ENCODE peak calls at places on chromosome 14, in five cellular contexts. One of them, this sample, is unnamed.

GRCh38 chr14:50666772-50667490 is 1.2 kb downstream of the SAV1 start:
- DNase-seq in breast epithelium: no peak
- DNase-seq in sigmoid colon: peak
- DNase-seq in GM23338: peak
- DNase-seq in IMR-90: peak
- DNase-seq in this sample: no peak

GRCh38 chr14:99534863-99535262 is 53.7 kb downstream of the CCNK start:
- DNase-seq in breast epithelium: no peak
- DNase-seq in IMR-90: no peak
- DNase-seq in GM23338: no peak
- DNase-seq in sigmoid colon: peak
- DNase-seq in this sample: no peak

GRCh38 chr14:92352158-92352985 is 29.4 kb downstream of the SLC24A4 start:
- DNase-seq in IMR-90: no peak
- DNase-seq in GM23338: peak
- DNase-seq in breast epithelium: no peak
- DNase-seq in sigmoid colon: no peak
- DNase-seq in this sample: no peak

GRCh38 chr14:58777541-58777979 is 139.8 kb downstream of the DACT1 start:
- DNase-seq in sigmoid colon: no peak
- DNase-seq in IMR-90: peak
- DNase-seq in GM23338: no peak
- DNase-seq in breast epithelium: no peak
- DNase-seq in this sample: no peak

GRCh38 chr14:32345311-32345771 is 16.2 kb downstream of the AKAP6 start:
- DNase-seq in IMR-90: peak
- DNase-seq in breast epithelium: no peak
- DNase-seq in GM23338: no peak
- DNase-seq in sigmoid colon: no peak
- DNase-seq in this sample: no peak

GRCh38 chr14:52351191-52351560 is 37.1 kb downstream of the PTGER2 start:
- DNase-seq in GM23338: no peak
- DNase-seq in IMR-90: peak
- DNase-seq in sigmoid colon: no peak
- DNase-seq in breast epithelium: no peak
- DNase-seq in this sample: no peak

GRCh38 chr14:29926228-29926627 is 1.4 kb downstream of the PRKD1 start:
- DNase-seq in GM23338: peak
- DNase-seq in IMR-90: no peak
- DNase-seq in sigmoid colon: no peak
- DNase-seq in breast epithelium: no peak
- DNase-seq in this sample: no peak

GRCh38 chr14:23404331-23404900 is 3.7 kb downstream of the MYH6 start:
- DNase-seq in GM23338: no peak
- DNase-seq in IMR-90: no peak
- DNase-seq in sigmoid colon: no peak
- DNase-seq in breast epithelium: no peak
- DNase-seq in this sample: no peak

GRCh38 chr14:33691907-33692306 is 259.0 kb downstream of the EGLN3 start:
- DNase-seq in GM23338: no peak
- DNase-seq in IMR-90: no peak
- DNase-seq in breast epithelium: no peak
- DNase-seq in sigmoid colon: no peak
- DNase-seq in this sample: no peak
- H3K27ac ChIP-seq in GM23338: no peak
- H3K27ac ChIP-seq in IMR-90: no peak
- H3K27ac ChIP-seq in breast epithelium: no peak
- H3K27ac ChIP-seq in sigmoid colon: no peak
- H3K27ac ChIP-seq in this sample: no peak

DNA sequence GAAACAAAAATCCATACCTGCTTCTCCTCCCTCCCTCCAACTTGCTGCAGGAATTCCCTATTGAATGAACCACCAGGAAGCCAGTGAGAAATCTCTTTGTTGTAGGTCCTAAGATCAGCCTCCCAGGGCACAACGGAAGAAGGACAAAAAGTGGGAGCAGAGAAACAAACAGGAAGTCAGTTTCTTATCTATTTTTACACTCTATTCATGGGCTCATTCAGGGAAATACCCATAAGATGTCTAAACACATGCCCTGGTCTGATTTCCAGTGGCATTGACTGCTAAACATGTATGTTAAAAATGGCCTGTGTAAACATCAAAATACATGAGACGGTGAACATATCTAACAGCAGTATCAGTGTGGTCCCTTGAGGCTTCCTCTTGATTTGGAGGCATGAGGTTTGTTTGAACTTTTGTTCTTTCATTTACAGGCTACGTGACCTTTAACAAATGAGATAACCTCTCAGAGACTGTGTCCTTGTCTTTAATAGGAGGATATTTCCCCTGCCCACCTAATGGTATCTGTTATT is 18.8 kb downstream of the GPR65 start:
- DNase-seq in IMR-90: no peak
- DNase-seq in GM23338: peak
- DNase-seq in breast epithelium: no peak
- DNase-seq in sigmoid colon: no peak
- DNase-seq in this sample: no peak
- H3K27ac ChIP-seq in IMR-90: no peak
- H3K27ac ChIP-seq in GM23338: no peak
- H3K27ac ChIP-seq in breast epithelium: no peak
- H3K27ac ChIP-seq in sigmoid colon: no peak
- H3K27ac ChIP-seq in this sample: no peak

GRCh38 chr14:74942608-74943007 is 12.8 kb downstream of the PGF start:
- DNase-seq in breast epithelium: no peak
- DNase-seq in IMR-90: no peak
- DNase-seq in sigmoid colon: no peak
- DNase-seq in GM23338: no peak
- DNase-seq in this sample: no peak

GRCh38 chr14:74941676-74942097 is 13.7 kb downstream of the PGF start:
- DNase-seq in IMR-90: peak
- DNase-seq in GM23338: no peak
- DNase-seq in breast epithelium: no peak
- DNase-seq in sigmoid colon: peak
- DNase-seq in this sample: peak

GRCh38 chr14:74942164-74942563 is 13.2 kb downstream of the PGF start:
- DNase-seq in breast epithelium: no peak
- DNase-seq in sigmoid colon: no peak
- DNase-seq in GM23338: no peak
- DNase-seq in IMR-90: no peak
- DNase-seq in this sample: no peak

GRCh38 chr14:74938873-74939495 is 15.9 kb upstream of the RPS6KL1 start:
- DNase-seq in GM23338: no peak
- DNase-seq in sigmoid colon: no peak
- DNase-seq in IMR-90: no peak
- DNase-seq in breast epithelium: no peak
- DNase-seq in this sample: no peak

DNA sequence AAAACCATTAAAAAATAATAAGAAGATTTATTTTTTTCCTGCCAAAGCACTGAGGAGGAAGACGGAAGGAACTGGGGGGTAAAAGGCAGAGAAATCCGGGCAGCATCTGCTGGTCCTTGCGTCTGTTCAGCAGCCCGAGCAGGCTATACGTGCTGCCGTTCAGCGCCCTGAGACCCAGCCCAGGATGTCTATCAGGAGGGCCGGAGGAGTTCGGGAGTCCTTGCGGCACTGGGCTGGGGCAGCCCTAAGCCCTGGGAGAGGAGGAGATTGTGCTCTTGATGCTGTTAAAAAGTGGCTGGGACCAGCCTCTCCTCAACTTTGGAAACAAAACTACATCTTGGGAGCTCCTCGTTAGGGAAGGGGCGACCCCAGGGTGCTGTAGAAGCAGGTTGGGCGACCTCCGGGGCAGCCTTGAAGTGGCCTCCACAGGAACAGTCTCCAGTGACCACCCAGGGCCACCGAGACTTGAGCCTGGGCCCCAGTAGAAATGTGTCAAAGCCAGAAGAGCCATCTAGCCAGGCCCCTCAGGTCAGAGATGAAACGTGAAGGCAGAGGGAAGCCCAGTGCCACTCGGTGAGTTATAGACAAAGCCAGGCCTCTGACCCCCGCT is 14.3 kb downstream of the PGF start:
- DNase-seq in GM23338: no peak
- DNase-seq in breast epithelium: no peak
- DNase-seq in sigmoid colon: no peak
- DNase-seq in IMR-90: no peak
- DNase-seq in this sample: no peak
- H3K27ac ChIP-seq in GM23338: no peak
- H3K27ac ChIP-seq in breast epithelium: peak
- H3K27ac ChIP-seq in sigmoid colon: peak
- H3K27ac ChIP-seq in IMR-90: no peak
- H3K27ac ChIP-seq in this sample: peak

GRCh38 chr14:72448212-72448611 is 445.7 kb downstream of the DPF3 start:
- DNase-seq in breast epithelium: no peak
- DNase-seq in GM23338: no peak
- DNase-seq in IMR-90: no peak
- DNase-seq in sigmoid colon: no peak
- DNase-seq in this sample: no peak

GRCh38 chr14:72444701-72445100 is 449.2 kb downstream of the DPF3 start:
- DNase-seq in IMR-90: peak
- DNase-seq in breast epithelium: no peak
- DNase-seq in sigmoid colon: no peak
- DNase-seq in GM23338: no peak
- DNase-seq in this sample: no peak

GRCh38 chr14:72443256-72443655 is 450.6 kb downstream of the DPF3 start:
- DNase-seq in IMR-90: peak
- DNase-seq in breast epithelium: no peak
- DNase-seq in sigmoid colon: no peak
- DNase-seq in GM23338: no peak
- DNase-seq in this sample: no peak

GRCh38 chr14:72439707-72440106 is 454.2 kb downstream of the DPF3 start:
- DNase-seq in sigmoid colon: no peak
- DNase-seq in breast epithelium: no peak
- DNase-seq in IMR-90: no peak
- DNase-seq in GM23338: no peak
- DNase-seq in this sample: no peak

DNA sequence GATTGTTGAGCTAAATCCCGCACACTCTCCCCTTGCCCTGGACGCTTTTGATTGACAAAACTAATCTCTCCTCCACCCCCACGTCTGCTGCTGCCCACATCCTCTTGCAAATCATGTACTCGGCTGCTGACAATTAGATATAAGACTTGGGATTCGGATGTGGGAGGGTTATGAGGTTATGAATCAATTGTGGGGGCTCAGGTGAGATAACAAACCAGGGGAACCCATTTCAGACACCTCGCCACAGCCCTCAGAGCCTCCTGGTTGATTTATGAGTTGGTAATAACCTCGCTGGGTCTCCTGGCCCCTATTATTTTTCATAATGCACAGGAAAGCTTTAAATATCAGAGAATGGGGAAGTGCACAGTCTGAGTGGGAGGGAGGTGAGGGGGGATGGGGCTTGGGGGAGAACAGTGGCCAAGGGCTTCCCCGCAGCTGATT is 449.9 kb downstream of the DPF3 start:
- DNase-seq in breast epithelium: no peak
- DNase-seq in sigmoid colon: no peak
- DNase-seq in IMR-90: no peak
- DNase-seq in GM23338: no peak
- DNase-seq in this sample: no peak
- H3K27ac ChIP-seq in breast epithelium: no peak
- H3K27ac ChIP-seq in sigmoid colon: no peak
- H3K27ac ChIP-seq in IMR-90: no peak
- H3K27ac ChIP-seq in GM23338: no peak
- H3K27ac ChIP-seq in this sample: no peak

DNA sequence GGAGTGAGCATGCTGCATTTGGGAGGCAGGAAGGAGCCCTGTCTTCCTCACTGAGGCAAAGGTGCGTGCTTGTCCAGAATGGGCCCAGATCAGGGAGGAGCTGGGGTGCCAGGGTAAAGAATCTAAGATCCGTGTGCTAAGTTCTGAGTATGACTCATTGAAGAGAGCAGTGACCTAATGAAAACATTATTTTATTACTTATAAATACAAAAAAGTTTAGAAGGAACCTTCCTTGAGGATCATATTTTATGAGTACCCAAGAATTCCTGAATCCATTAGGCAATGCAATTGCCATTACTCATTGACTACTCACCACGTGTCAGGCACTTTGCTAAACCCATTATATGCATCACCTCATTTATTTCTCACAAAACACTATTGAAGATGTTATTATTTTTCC is 264.7 kb downstream of the EGLN3 start:
- DNase-seq in IMR-90: peak
- DNase-seq in sigmoid colon: no peak
- DNase-seq in GM23338: no peak
- DNase-seq in breast epithelium: no peak
- DNase-seq in this sample: no peak
- H3K27ac ChIP-seq in IMR-90: no peak
- H3K27ac ChIP-seq in sigmoid colon: no peak
- H3K27ac ChIP-seq in GM23338: no peak
- H3K27ac ChIP-seq in breast epithelium: no peak
- H3K27ac ChIP-seq in this sample: no peak